ENCODE peak calls at places on chromosome 12, in five cellular contexts. L, G, B, C and X are unnamed samples.

GRCh38 chr12:12017798-12018197 is 52.9 kb upstream of the BCL2L14 start:
- DNase-seq in L (no peak), G (no peak), B (no peak), C (no peak), X (no peak)

GRCh38 chr12:104280703-104281458 is 22.7 kb upstream of the EID3 start:
- DNase-seq in L (no peak), G (no peak), B (no peak), C (peak; percentile 43), X (peak; percentile 45)

GRCh38 chr12:108214486-108214885 is 85.4 kb downstream of the WSCD2 start:
- DNase-seq in L (no peak), G (peak; percentile 38), B (no peak), C (peak; percentile 3), X (peak; percentile 66)

GRCh38 chr12:116266631-116267349 is 10.7 kb downstream of the MED13L start:
- DNase-seq in L (no peak), G (no peak), B (no peak), C (no peak), X (no peak)

GRCh38 chr12:3119745-3120660 is 42.8 kb downstream of the TSPAN9 start:
- DNase-seq in L (no peak), G (no peak), B (peak; percentile 10), C (no peak), X (no peak)

GRCh38 chr12:82174383-82174782 is 183.8 kb downstream of the CCDC59 start:
- DNase-seq in L (no peak), G (no peak), B (no peak), C (no peak), X (no peak)

GRCh38 chr12:13606290-13606689 is 375.1 kb downstream of the GRIN2B start:
- DNase-seq in L (no peak), G (no peak), B (no peak), C (no peak), X (no peak)

GRCh38 chr12:91406920-91407341 is 224.3 kb upstream of the DCN start:
- DNase-seq in L (peak; percentile 54), G (no peak), B (no peak), C (no peak), X (no peak)

GRCh38 chr12:82730832-82731497 is 44.3 kb downstream of the TMTC2 start:
- DNase-seq in L (no peak), G (no peak), B (peak; percentile 47), C (peak; percentile 4), X (no peak)

GRCh38 chr12:80472912-80473500 is 29.0 kb downstream of the PTPRQ start:
- DNase-seq in L (peak; percentile 3), G (peak; percentile 4), B (peak; percentile 20), C (peak; percentile 35), X (no peak)

GRCh38 chr12:132803883-132804282 is 24.8 kb downstream of the GOLGA3 start:
- DNase-seq in L (no peak), G (no peak), B (no peak), C (no peak), X (no peak)

GRCh38 chr12:53221203-53222076 is 10.6 kb downstream of the RARG start:
- DNase-seq in L (no peak), G (peak; percentile 75), B (peak; percentile 89), C (peak; percentile 77), X (peak; percentile 86)

GRCh38 chr12:30023186-30023585 is 239.4 kb upstream of the TMTC1 start:
- DNase-seq in L (no peak), G (no peak), B (no peak), C (no peak), X (no peak)

GRCh38 chr12:132319359-132319950 is 9.9 kb downstream of the GALNT9 start:
- DNase-seq in L (no peak), G (no peak), B (no peak), C (no peak), X (no peak)

GRCh38 chr12:57240926-57241555 is 9.9 kb downstream of the STAC3 start:
- DNase-seq in L (no peak), G (no peak), B (peak; percentile 63), C (no peak), X (no peak)

GRCh38 chr12:45745861-45746277 is 16.4 kb downstream of the ARID2 start:
- DNase-seq in L (no peak), G (no peak), B (peak; percentile 39), C (no peak), X (no peak)

GRCh38 chr12:63918788-63919300 is 74.3 kb downstream of the SRGAP1 start:
- DNase-seq in L (no peak), G (no peak), B (no peak), C (peak; percentile 88), X (no peak)

GRCh38 chr12:56581418-56582145 is 48.5 kb downstream of the BAZ2A start:
- DNase-seq in L (peak; percentile 35), G (no peak), B (no peak), C (peak; percentile 54), X (peak; percentile 50)

GRCh38 chr12:86186449-86186848 is 69.7 kb downstream of the MGAT4C start:
- DNase-seq in L (no peak), G (peak; percentile 6), B (no peak), C (peak; percentile 1), X (no peak)

GRCh38 chr12:76080017-76080728 is 4.3 kb downstream of the NAP1L1 start:
- DNase-seq in L (no peak), G (no peak), B (no peak), C (peak; percentile 7), X (no peak)

GRCh38 chr12:95215925-95216324 is 1.3 kb downstream of the FGD6 start:
- DNase-seq in L (no peak), G (no peak), B (no peak), C (peak; percentile 30), X (no peak)

GRCh38 chr12:28104893-28105864 is 85.1 kb upstream of the CCDC91 start:
- DNase-seq in L (no peak), G (no peak), B (no peak), C (no peak), X (no peak)

GRCh38 chr12:28537474-28537873 is 347.2 kb downstream of the CCDC91 start:
- DNase-seq in L (no peak), G (no peak), B (no peak), C (no peak), X (no peak)

GRCh38 chr12:101243616-101244015 is 33.6 kb upstream of the SLC5A8 start:
- DNase-seq in L (no peak), G (no peak), B (no peak), C (no peak), X (no peak)

DNA sequence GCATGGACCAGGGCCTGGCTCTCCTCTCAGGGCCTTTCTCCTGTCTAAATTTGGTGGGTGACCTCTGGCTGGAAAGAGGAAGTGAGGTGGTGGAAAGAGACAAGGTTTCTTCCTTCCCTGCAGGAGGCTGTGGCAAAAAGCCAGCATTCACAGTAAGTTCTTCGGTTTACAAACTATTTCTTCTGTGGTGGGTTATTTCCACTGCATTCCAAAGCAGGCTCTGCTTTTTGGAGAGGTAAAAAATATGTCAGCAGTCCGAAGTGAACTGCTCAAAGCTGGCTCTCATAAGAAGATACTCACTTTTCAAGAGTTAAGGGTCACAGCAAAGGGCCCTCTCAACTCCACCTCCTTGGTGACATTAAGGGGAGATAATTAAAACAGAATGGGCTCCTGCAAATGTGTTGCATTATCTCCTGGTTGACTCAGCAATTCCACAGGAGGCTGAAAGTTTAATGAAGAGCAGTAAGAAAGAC is 48.9 kb upstream of the POC1B start:
- DNase-seq in L (no peak), G (no peak), B (no peak), C (peak; percentile 2), X (peak; percentile 89)
- TF ChIP-seq FOXM1 in L (no peak), G (no peak), B (no peak), C (no peak), X (no peak)

GRCh38 chr12:32695787-32696186 is 16.7 kb downstream of the DNM1L start:
- DNase-seq in L (no peak), G (no peak), B (no peak), C (no peak), X (no peak)

GRCh38 chr12:32692358-32692757 is 13.3 kb downstream of the DNM1L start:
- DNase-seq in L (no peak), G (no peak), B (no peak), C (no peak), X (no peak)

GRCh38 chr12:32697445-32697844 is 18.3 kb downstream of the DNM1L start:
- DNase-seq in L (no peak), G (no peak), B (no peak), C (no peak), X (no peak)

GRCh38 chr12:32702470-32702869 is 23.4 kb downstream of the DNM1L start:
- DNase-seq in L (no peak), G (no peak), B (peak; percentile 22), C (no peak), X (no peak)

GRCh38 chr12:32698285-32698684 is 19.2 kb downstream of the DNM1L start:
- DNase-seq in L (no peak), G (no peak), B (peak; percentile 67), C (no peak), X (no peak)
- TF ChIP-seq FOXM1 in L (no peak), G (no peak), B (no peak), C (no peak), X (no peak)

DNA sequence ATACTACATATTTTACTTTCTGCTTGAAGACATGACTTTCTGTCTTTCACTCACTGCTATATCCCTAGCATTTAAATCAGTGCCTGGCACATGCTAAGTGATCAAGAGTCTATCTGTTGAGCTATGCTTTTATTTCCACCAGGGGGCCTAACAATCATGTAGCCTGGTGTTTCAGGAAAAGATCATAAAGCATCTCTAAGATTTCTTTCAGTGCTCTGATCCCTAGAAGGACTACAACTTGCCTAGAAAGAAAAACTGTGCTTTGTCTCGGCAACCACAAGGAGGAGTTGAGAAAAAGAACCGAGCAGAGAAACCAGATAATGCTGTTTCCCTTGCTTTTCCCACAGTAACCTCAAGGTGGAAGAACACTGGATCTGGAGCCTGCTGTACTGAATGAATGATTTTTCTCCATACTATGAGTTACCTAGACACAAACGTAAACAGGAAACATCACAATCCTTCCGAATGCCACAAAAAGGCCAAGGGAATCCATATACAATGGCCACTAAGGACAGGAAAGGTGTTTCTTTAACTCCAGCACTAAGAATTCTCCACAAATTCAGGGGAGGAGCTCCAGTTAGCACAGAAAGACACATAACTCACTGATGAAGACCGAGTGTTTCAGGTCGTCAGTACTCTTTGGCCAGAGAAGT is 1.2 kb downstream of the CRY1 start:
- DNase-seq in L (peak; percentile 21), G (peak; percentile 69), B (peak; percentile 57), C (peak; percentile 86), X (peak; percentile 38)
- TF ChIP-seq FOXM1 in L (no peak), G (no peak), B (no peak), C (no peak), X (no peak)

GRCh38 chr12:10215451-10215850 is 2.8 kb downstream of the GABARAPL1 start:
- DNase-seq in L (no peak), G (no peak), B (no peak), C (no peak), X (no peak)

GRCh38 chr12:10212623-10213131 is at the start of gene GABARAPL1:
- DNase-seq in L (no peak), G (peak; percentile 77), B (peak; percentile 91), C (peak; percentile 60), X (peak; percentile 74)

GRCh38 chr12:10213168-10214130 is 772 bp downstream of the GABARAPL1 start:
- DNase-seq in L (no peak), G (peak; percentile 53), B (peak; percentile 68), C (peak; percentile 39), X (peak; percentile 80)

GRCh38 chr12:10214131-10214876 is 1.6 kb downstream of the GABARAPL1 start:
- DNase-seq in L (no peak), G (peak; percentile 17), B (no peak), C (no peak), X (peak; percentile 6)

DNA sequence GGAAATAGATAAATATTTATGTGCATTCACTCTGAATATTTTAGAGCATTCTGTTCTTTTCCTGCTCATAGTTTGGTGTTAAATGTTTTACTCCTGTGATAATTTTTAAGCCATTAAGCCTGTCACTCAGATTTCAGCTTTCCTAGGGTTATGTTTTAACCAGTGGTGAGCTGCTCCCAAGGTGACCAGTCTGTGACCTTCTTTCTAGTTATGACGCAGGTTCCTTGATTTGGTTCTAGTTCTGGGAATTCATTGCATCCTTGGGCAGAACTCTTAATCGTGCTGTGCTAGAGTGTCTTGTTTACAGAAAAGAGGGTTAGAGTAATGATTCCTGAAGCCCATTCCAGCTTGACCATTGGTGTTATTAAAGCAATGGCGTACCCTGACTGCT is 2.2 kb downstream of the GABARAPL1 start:
- DNase-seq in L (no peak), G (no peak), B (no peak), C (no peak), X (no peak)
- TF ChIP-seq FOXM1 in L (no peak), G (no peak), B (no peak), C (no peak), X (no peak)